ENCODE peak calls at places on chromosomes 4 and X, in four cellular contexts. V, T, S and N are unnamed samples.

GRCh38 chrX:110803506-110803905 is 7.9 kb upstream of the CHRDL1 start:
- DNase-seq in V (no peak), T (no peak), S (peak), N (no peak)

GRCh38 chr4:153904011-153904410 is 115.1 kb upstream of the SFRP2 start:
- DNase-seq in V (no peak), T (no peak), S (no peak), N (no peak)

GRCh38 chrX:15497865-15498264 is 2.7 kb upstream of the BMX start:
- DNase-seq in V (no peak), T (peak), S (peak), N (no peak)

GRCh38 chr4:153573881-153574807 is 108.0 kb downstream of the TMEM131L start:
- DNase-seq in V (peak), T (no peak), S (peak), N (no peak)

GRCh38 chr4:98462487-98462886 is 195.9 kb downstream of the TSPAN5 start:
- DNase-seq in V (no peak), T (no peak), S (no peak), N (no peak)

GRCh38 chr4:72136429-72136828 is 104.6 kb downstream of the NPFFR2 start:
- DNase-seq in V (no peak), T (no peak), S (peak), N (no peak)

GRCh38 chrX:79601336-79602131 is 234.4 kb upstream of the ITM2A start:
- DNase-seq in V (no peak), T (no peak), S (no peak), N (no peak)

GRCh38 chr4:182593864-182594263 is 323.3 kb downstream of the DCTD start:
- DNase-seq in V (no peak), T (no peak), S (peak), N (no peak)

GRCh38 chrX:108732630-108733321 is 3.6 kb downstream of the IRS4 start:
- DNase-seq in V (no peak), T (no peak), S (no peak), N (no peak)

DNA sequence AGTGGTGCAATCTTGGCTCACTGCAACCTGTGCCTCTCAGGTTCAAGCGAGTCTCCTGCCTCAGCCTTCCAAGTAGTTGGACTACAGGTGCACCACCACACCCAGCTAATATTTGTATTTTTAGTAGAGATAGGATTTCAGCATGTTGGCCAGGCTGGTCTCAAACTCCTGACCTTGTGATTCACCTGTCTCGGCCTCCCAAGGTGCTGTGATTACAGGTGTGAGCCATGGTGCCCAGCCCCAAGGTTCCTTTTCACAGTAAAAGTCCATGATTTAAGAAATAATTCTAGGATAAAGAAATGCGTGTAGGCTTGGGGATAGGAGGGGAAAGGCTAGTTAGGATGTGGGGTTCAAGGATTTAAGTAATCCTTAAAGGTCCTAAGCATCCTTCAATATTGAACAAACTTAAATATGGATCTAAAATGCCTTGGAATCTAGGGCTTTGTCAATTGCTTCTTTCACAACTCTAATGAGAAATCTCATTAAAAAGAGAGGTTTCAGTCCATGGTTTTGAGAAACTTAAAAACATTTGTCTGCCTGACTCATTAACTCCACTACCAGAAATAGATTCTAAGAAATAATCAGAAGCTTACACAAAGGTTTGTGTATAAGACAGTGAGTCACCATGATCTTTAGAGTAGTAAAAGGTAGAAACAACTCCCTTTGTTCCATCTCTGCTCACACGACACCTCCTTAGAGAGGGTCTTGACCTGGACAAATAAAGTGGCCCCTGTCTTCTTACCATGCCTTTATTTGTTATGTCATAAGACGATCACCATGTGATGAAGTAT is 203.2 kb downstream of the PTTG2 start:
- DNase-seq in V (no peak), T (no peak), S (peak), N (peak)
- H3K27ac ChIP-seq in V (peak), T (no peak), S (peak), N (peak)

GRCh38 chr4:120939693-120940092 is 17.2 kb upstream of the PRDM5 start:
- DNase-seq in V (no peak), T (no peak), S (no peak), N (no peak)

DNA sequence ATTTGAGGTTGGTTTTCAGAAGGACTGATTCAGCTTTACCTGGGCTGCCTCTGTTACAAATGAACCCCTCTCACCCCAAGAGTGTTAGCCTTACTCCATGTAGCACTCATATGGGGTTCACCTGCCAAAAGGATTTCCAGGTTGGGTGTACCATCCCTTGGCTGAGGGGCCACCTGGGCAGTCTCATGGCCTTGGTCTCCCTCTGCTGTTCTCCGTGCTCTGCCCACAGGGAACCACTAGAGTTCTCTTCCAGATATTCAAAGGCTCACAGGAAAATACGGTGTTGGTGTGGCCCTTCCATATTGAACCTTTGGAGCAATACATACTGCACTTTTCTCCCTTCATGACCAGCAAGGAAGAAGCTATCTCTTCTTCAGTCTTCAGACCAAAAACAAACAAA is 18.0 kb upstream of the PRDM5 start:
- DNase-seq in V (no peak), T (no peak), S (no peak), N (no peak)
- H3K27ac ChIP-seq in V (no peak), T (no peak), S (no peak), N (no peak)

DNA sequence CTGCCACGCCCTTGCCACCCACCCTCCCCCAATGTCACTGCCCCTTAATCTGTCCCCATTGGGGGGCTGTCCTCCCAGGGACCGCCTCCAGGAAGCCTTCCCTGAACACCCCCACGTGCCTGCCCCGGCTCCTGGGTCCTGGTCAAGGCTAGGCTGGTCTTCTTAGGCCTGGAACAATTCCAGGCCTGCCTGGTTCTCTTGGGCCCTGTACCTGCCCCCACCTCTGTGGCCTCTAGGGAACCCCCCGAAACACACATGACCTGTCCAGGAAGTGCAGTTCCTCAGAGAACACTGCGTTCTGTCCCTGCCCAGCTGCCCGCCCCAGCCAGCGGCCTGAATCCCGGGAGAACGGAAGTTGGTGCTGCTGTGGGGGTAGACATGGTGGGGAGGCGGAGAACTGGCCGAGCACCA is 5.1 kb downstream of the MXD4 start:
- DNase-seq in V (no peak), T (no peak), S (no peak), N (no peak)
- H3K27ac ChIP-seq in V (no peak), T (no peak), S (no peak), N (no peak)

GRCh38 chr4:150072906-150073714 is 5.1 kb upstream of the DCLK2 start:
- DNase-seq in V (peak), T (no peak), S (peak), N (no peak)
- H3K27ac ChIP-seq in V (peak), T (no peak), S (no peak), N (no peak)

GRCh38 chr4:78532046-78532445 is 19.5 kb upstream of the ANXA3 start:
- DNase-seq in V (no peak), T (no peak), S (no peak), N (no peak)
- H3K27ac ChIP-seq in V (no peak), T (no peak), S (no peak), N (peak)

GRCh38 chr4:17618926-17619325 is 4.5 kb downstream of the MED28 start:
- DNase-seq in V (no peak), T (no peak), S (no peak), N (no peak)

GRCh38 chr4:17619416-17620105 is 5.1 kb downstream of the MED28 start:
- DNase-seq in V (peak), T (no peak), S (no peak), N (no peak)

GRCh38 chr4:17614416-17615299 is at the start of gene MED28:
- DNase-seq in V (peak), T (peak), S (peak), N (peak)

GRCh38 chr4:17613761-17614415 is 553 bp upstream of the MED28 start:
- DNase-seq in V (peak), T (no peak), S (peak), N (peak)

GRCh38 chr4:17616283-17616682 is 1.8 kb downstream of the MED28 start:
- DNase-seq in V (no peak), T (no peak), S (no peak), N (no peak)
- H3K27ac ChIP-seq in V (no peak), T (no peak), S (no peak), N (no peak)

GRCh38 chrX:154727418-154728323 is 23.2 kb downstream of the GAB3 start:
- DNase-seq in V (no peak), T (no peak), S (peak), N (no peak)

GRCh38 chrX:154731203-154731602 is 19.7 kb downstream of the GAB3 start:
- DNase-seq in V (no peak), T (no peak), S (no peak), N (no peak)

GRCh38 chrX:154730271-154730883 is 20.5 kb downstream of the GAB3 start:
- DNase-seq in V (no peak), T (no peak), S (peak), N (no peak)

GRCh38 chrX:154729439-154729838 is 21.4 kb downstream of the GAB3 start:
- DNase-seq in V (no peak), T (no peak), S (no peak), N (no peak)

DNA sequence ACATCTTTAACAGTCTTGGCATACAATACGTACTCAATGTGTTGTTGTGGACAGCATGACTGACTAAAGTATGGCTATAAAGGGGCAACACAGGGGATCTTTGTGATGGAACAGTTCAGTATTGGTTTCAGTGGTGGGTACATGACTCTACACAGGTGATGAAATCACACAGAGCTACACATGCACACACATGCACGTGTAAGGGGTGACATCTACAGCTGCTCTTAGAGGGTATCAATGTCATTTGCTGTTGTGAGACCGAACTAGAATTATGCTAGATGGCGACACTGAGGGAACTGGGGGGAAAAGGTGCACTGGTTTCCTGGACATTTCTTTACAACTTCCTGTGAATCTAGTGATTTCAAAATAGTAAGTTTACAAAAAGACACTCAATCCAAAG is 22.1 kb downstream of the GAB3 start:
- DNase-seq in V (no peak), T (no peak), S (no peak), N (no peak)
- H3K27ac ChIP-seq in V (no peak), T (no peak), S (no peak), N (no peak)

GRCh38 chr4:73193155-73193554 is 65.4 kb downstream of the ANKRD17 start:
- DNase-seq in V (no peak), T (no peak), S (no peak), N (no peak)

GRCh38 chr4:73189274-73189810 is 69.3 kb downstream of the ANKRD17 start:
- DNase-seq in V (no peak), T (no peak), S (peak), N (no peak)

GRCh38 chr4:73185903-73186302 is 72.7 kb downstream of the ANKRD17 start:
- DNase-seq in V (no peak), T (no peak), S (no peak), N (no peak)

DNA sequence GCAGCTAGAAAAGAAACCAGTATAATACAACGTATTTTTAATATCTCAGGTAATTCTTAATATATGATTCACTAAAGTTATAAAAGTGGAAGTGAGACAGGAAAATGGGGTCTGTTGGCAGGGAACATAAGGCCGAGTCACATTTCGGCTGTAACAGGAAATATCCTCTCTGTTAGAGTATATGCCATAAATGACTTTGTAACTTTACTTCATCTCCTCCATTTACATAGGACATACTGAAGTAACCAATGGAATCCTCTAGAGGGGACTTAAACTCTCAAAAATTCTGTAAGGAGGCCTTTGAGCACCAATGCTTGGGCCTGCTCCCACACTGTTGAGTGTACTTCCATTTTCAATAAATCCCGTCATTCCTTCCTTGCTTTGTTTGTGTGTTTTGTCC is 71.3 kb downstream of the ANKRD17 start:
- DNase-seq in V (no peak), T (no peak), S (peak), N (no peak)
- H3K27ac ChIP-seq in V (no peak), T (no peak), S (peak), N (no peak)